ENCODE peak calls at places on chromosomes 7 and 10, in four cellular contexts. J, C, Q and M are unnamed samples.

GRCh38 chr7:114933665-114934064 is 11.8 kb downstream of the MDFIC start:
- DNase-seq in Q (no peak), C (no peak), J (no peak), M (no peak)

GRCh38 chr7:52017802-52018679 is 701.4 kb upstream of the COBL start:
- DNase-seq in C (no peak), Q (no peak), J (no peak), M (peak; percentile 8)

GRCh38 chr7:23184709-23185354 is 3.0 kb downstream of the NUP42 start:
- DNase-seq in J (peak; percentile 17), C (no peak), Q (peak; percentile 20), M (peak; percentile 75)

GRCh38 chr10:92222603-92223275 is 68.1 kb downstream of the CPEB3 start:
- DNase-seq in C (no peak), J (no peak), Q (no peak), M (peak; percentile 77)

GRCh38 chr7:80335473-80336232 is 176.2 kb downstream of the GNAT3 start:
- DNase-seq in C (no peak), J (no peak), Q (no peak), M (peak; percentile 18)

GRCh38 chr10:538895-539294 is 150.6 kb downstream of the DIP2C start:
- DNase-seq in J (no peak), Q (no peak), C (no peak), M (no peak)

GRCh38 chr10:91616124-91616523 is 16.7 kb downstream of the PPP1R3C start:
- DNase-seq in J (no peak), Q (no peak), C (no peak), M (no peak)

GRCh38 chr10:23081891-23082290 is 13.5 kb upstream of the MSRB2 start:
- DNase-seq in Q (no peak), J (no peak), C (no peak), M (no peak)

GRCh38 chr10:72375585-72375984 is 20.9 kb upstream of the DNAJB12 start:
- DNase-seq in Q (no peak), J (no peak), C (no peak), M (peak; percentile 13)

GRCh38 chr10:54063514-54063913 is 737.5 kb downstream of the PCDH15 start:
- DNase-seq in Q (no peak), J (no peak), C (peak; percentile 32), M (no peak)

GRCh38 chr7:105932835-105933477 is 30.1 kb upstream of the CDHR3 start:
- DNase-seq in Q (peak; percentile 63), C (no peak), J (no peak), M (peak; percentile 42)

GRCh38 chr7:135620980-135621850 is 41.1 kb upstream of the STMP1 start:
- DNase-seq in C (no peak), Q (peak; percentile 77), J (peak; percentile 17), M (peak; percentile 77)

GRCh38 chr10:132509506-132510173 is 27.9 kb upstream of the INPP5A start:
- DNase-seq in Q (no peak), J (no peak), C (no peak), M (no peak)

GRCh38 chr7:23022258-23022745 is 8.4 kb upstream of the HYCC1 start:
- DNase-seq in Q (peak; percentile 36), J (no peak), C (no peak), M (peak; percentile 73)

GRCh38 chr10:22338260-22338894 is 6.9 kb upstream of the SPAG6 start:
- DNase-seq in Q (no peak), C (no peak), J (no peak), M (no peak)

GRCh38 chr7:2436341-2437104 is 33.1 kb downstream of the CHST12 start:
- DNase-seq in C (no peak), Q (no peak), J (no peak), M (no peak)

GRCh38 chr10:105742184-105742583 is 1101.1 kb downstream of the SORCS3 start:
- DNase-seq in C (no peak), Q (no peak), J (no peak), M (peak; percentile 37)

GRCh38 chr10:44962870-44963738 is 3.5 kb downstream of the RASSF4 start:
- DNase-seq in J (no peak), Q (no peak), C (no peak), M (peak; percentile 58)

GRCh38 chr10:119667562-119668328 is 16.6 kb downstream of the BAG3 start:
- DNase-seq in C (peak; percentile 72), J (peak; percentile 90), Q (peak; percentile 93), M (peak; percentile 99)

GRCh38 chr7:31974351-31974750 is 95.9 kb downstream of the PDE1C start:
- DNase-seq in C (no peak), Q (no peak), J (no peak), M (no peak)

GRCh38 chr7:98754041-98754479 is 115.8 kb downstream of the TMEM130 start:
- DNase-seq in J (no peak), C (no peak), Q (no peak), M (peak; percentile 44)

GRCh38 chr7:73707045-73707631 is 12.3 kb downstream of the STX1A start:
- DNase-seq in J (no peak), C (peak; percentile 42), Q (no peak), M (peak; percentile 100)

GRCh38 chr10:121926157-121926556 is 1.7 kb downstream of the ATE1 start:
- DNase-seq in Q (no peak), C (no peak), J (no peak), M (no peak)

GRCh38 chr10:123870260-123870659 is 21.3 kb downstream of the CPXM2 start:
- DNase-seq in Q (no peak), J (no peak), C (no peak), M (no peak)

GRCh38 chr7:103065666-103066065 is 8.9 kb downstream of the FBXL13 start:
- DNase-seq in C (peak; percentile 21), J (peak; percentile 15), Q (peak; percentile 11), M (peak; percentile 32)

GRCh38 chr10:32367793-32368453 is 21.0 kb upstream of the EPC1 start:
- DNase-seq in Q (peak; percentile 36), C (peak; percentile 44), J (no peak), M (peak; percentile 54)

GRCh38 chr10:14010083-14010551 is 320.6 kb downstream of the FRMD4A start:
- DNase-seq in Q (no peak), C (no peak), J (no peak), M (peak; percentile 60)

GRCh38 chr7:149010451-149010850 is 17.9 kb downstream of the PDIA4 start:
- DNase-seq in C (no peak), J (no peak), Q (no peak), M (no peak)

GRCh38 chr10:105973252-105973877 is 1191.1 kb downstream of the SORCS1 start:
- DNase-seq in Q (no peak), C (no peak), J (no peak), M (no peak)